ENCODE peak calls at places on chromosomes 12 and 14, in nine cellular contexts. G is epithelial cell of esophagus, A is IMR-90, S is esophagus squamous epithelium, Z is heart left ventricle, V is tibial artery, I is dorsolateral prefrontal cortex, W is endothelial cell of umbilical vein, J is neural crest cell. X is an unnamed sample.

GRCh38 chr12:53807322-53807721 is 55.5 kb upstream of the CISTR start:
- DNase-seq in G (no peak), A (no peak), S (no peak), Z (no peak), V (no peak), I (no peak), W (no peak), J (no peak), X (no peak)

GRCh38 chr14:90502760-90503159 is 105.9 kb downstream of the CALM1 start:
- DNase-seq in G (no peak), A (no peak), S (no peak), Z (no peak), V (no peak), I (no peak), W (no peak), J (no peak), X (no peak)

GRCh38 chr12:81078469-81079196 is 754 bp downstream of the ACSS3 start:
- DNase-seq in G (peak), A (peak), S (no peak), Z (peak), V (peak), I (no peak), W (peak), J (no peak), X (no peak)

GRCh38 chr14:29521526-29522137 is 406.0 kb downstream of the PRKD1 start:
- DNase-seq in G (peak), A (peak), S (no peak), Z (no peak), V (no peak), I (no peak), W (peak), J (no peak), X (no peak)

GRCh38 chr14:101182476-101182875 is 279.0 kb upstream of the RTL1 start:
- DNase-seq in G (no peak), A (no peak), S (no peak), Z (no peak), V (no peak), I (no peak), W (no peak), J (no peak), X (no peak)

GRCh38 chr12:30824311-30824710 is 69.6 kb upstream of the CAPRIN2 start:
- DNase-seq in G (no peak), A (no peak), S (no peak), Z (no peak), V (no peak), I (no peak), W (no peak), J (no peak), X (no peak)

GRCh38 chr12:120554658-120555057 is 20.5 kb downstream of the RNF10 start:
- DNase-seq in G (no peak), A (no peak), S (no peak), Z (peak), V (no peak), I (no peak), W (no peak), J (no peak), X (no peak)

GRCh38 chr12:123916729-123917128 is 55.9 kb downstream of the CCDC92 start:
- DNase-seq in G (peak), A (peak), S (no peak), Z (no peak), V (no peak), I (no peak), W (no peak), J (no peak), X (no peak)

GRCh38 chr14:55354500-55354899 is 57.1 kb downstream of the ATG14 start:
- DNase-seq in G (peak), A (peak), S (no peak), Z (peak), V (no peak), I (no peak), W (peak), J (peak), X (no peak)

GRCh38 chr14:23548351-23549318 is 2.9 kb downstream of the ZFHX2 start:
- DNase-seq in G (no peak), A (peak), S (no peak), Z (no peak), V (no peak), I (no peak), W (no peak), J (no peak), X (no peak)

GRCh38 chr12:122058750-122059149 is 19.8 kb upstream of the MLXIP start:
- DNase-seq in G (no peak), A (no peak), S (no peak), Z (no peak), V (no peak), I (no peak), W (peak), J (no peak), X (no peak)

GRCh38 chr14:70425349-70425748 is 8.5 kb upstream of the SYNJ2BP start:
- DNase-seq in G (no peak), A (no peak), S (no peak), Z (peak), V (no peak), I (no peak), W (no peak), J (no peak), X (no peak)

GRCh38 chr12:121490401-121491257 is 90.2 kb downstream of the KDM2B start:
- DNase-seq in G (no peak), A (no peak), S (no peak), Z (no peak), V (no peak), I (no peak), W (no peak), J (no peak), X (no peak)

GRCh38 chr12:32444895-32445294 is 45.5 kb downstream of the FGD4 start:
- DNase-seq in G (peak), A (peak), S (no peak), Z (no peak), V (no peak), I (no peak), W (peak), J (no peak), X (no peak)

GRCh38 chr12:63995512-63995911 is 151.0 kb downstream of the SRGAP1 start:
- DNase-seq in G (peak), A (no peak), S (no peak), Z (no peak), V (no peak), I (no peak), W (peak), J (no peak), X (no peak)

GRCh38 chr14:89351958-89352404 is 65.1 kb downstream of the FOXN3 start:
- DNase-seq in G (no peak), A (no peak), S (no peak), Z (no peak), V (no peak), I (no peak), W (peak), J (no peak), X (no peak)

GRCh38 chr12:113955109-113955970 is 10.8 kb downstream of the RBM19 start:
- DNase-seq in G (peak), A (peak), S (no peak), Z (no peak), V (no peak), I (no peak), W (peak), J (peak), X (no peak)

GRCh38 chr14:77376380-77376770 is 519 bp downstream of the TMED8 start:
- DNase-seq in G (peak), A (no peak), S (no peak), Z (peak), V (peak), I (peak), W (peak), J (peak), X (peak)

GRCh38 chr14:90091393-90091792 is 29.6 kb downstream of the KCNK13 start:
- DNase-seq in G (no peak), A (peak), S (no peak), Z (no peak), V (no peak), I (no peak), W (peak), J (no peak), X (no peak)

GRCh38 chr12:31238764-31239387 is 87.1 kb downstream of the SINHCAF start:
- DNase-seq in G (peak), A (peak), S (no peak), Z (peak), V (peak), I (peak), W (peak), J (peak), X (no peak)

GRCh38 chr12:78916845-78917480 is 52.4 kb downstream of the SYT1 start:
- DNase-seq in G (peak), A (peak), S (no peak), Z (no peak), V (no peak), I (no peak), W (no peak), J (no peak), X (no peak)

GRCh38 chr12:104154806-104155205 is 16.8 kb upstream of the NFYB start:
- DNase-seq in G (no peak), A (no peak), S (no peak), Z (no peak), V (no peak), I (no peak), W (no peak), J (no peak), X (no peak)

GRCh38 chr14:93683241-93683640 is 105.0 kb downstream of the PRIMA1 start:
- DNase-seq in G (no peak), A (no peak), S (no peak), Z (no peak), V (no peak), I (no peak), W (no peak), J (peak), X (no peak)

GRCh38 chr12:93587601-93588000 is 15.1 kb downstream of the SOCS2 start:
- DNase-seq in G (no peak), A (no peak), S (no peak), Z (no peak), V (no peak), I (no peak), W (no peak), J (no peak), X (no peak)

GRCh38 chr12:86122846-86123468 is 133.2 kb downstream of the MGAT4C start:
- DNase-seq in G (peak), A (peak), S (no peak), Z (no peak), V (no peak), I (no peak), W (no peak), J (no peak), X (no peak)

GRCh38 chr14:73718742-73719251 is 4.6 kb upstream of the PNMA1 start:
- DNase-seq in G (no peak), A (no peak), S (no peak), Z (peak), V (no peak), I (peak), W (no peak), J (peak), X (no peak)

GRCh38 chr12:129520736-129521135 is 383.1 kb downstream of the TMEM132D start:
- DNase-seq in G (no peak), A (no peak), S (no peak), Z (no peak), V (no peak), I (no peak), W (no peak), J (no peak), X (no peak)

GRCh38 chr12:53093777-53094393 is 3.6 kb upstream of the IGFBP6 start:
- DNase-seq in G (no peak), A (peak), S (no peak), Z (no peak), V (no peak), I (no peak), W (no peak), J (no peak), X (no peak)

GRCh38 chr14:22381751-22382150 is 207.3 kb downstream of the DAD1 start:
- DNase-seq in G (no peak), A (no peak), S (no peak), Z (no peak), V (no peak), I (no peak), W (no peak), J (no peak), X (no peak)

GRCh38 chr12:89333564-89334252 is 18.6 kb downstream of the DUSP6 start:
- DNase-seq in G (no peak), A (no peak), S (no peak), Z (peak), V (peak), I (no peak), W (no peak), J (no peak), X (no peak)

GRCh38 chr12:59937148-59937547 is 341.3 kb downstream of the SLC16A7 start:
- DNase-seq in G (no peak), A (no peak), S (no peak), Z (no peak), V (no peak), I (no peak), W (no peak), J (no peak), X (no peak)

DNA sequence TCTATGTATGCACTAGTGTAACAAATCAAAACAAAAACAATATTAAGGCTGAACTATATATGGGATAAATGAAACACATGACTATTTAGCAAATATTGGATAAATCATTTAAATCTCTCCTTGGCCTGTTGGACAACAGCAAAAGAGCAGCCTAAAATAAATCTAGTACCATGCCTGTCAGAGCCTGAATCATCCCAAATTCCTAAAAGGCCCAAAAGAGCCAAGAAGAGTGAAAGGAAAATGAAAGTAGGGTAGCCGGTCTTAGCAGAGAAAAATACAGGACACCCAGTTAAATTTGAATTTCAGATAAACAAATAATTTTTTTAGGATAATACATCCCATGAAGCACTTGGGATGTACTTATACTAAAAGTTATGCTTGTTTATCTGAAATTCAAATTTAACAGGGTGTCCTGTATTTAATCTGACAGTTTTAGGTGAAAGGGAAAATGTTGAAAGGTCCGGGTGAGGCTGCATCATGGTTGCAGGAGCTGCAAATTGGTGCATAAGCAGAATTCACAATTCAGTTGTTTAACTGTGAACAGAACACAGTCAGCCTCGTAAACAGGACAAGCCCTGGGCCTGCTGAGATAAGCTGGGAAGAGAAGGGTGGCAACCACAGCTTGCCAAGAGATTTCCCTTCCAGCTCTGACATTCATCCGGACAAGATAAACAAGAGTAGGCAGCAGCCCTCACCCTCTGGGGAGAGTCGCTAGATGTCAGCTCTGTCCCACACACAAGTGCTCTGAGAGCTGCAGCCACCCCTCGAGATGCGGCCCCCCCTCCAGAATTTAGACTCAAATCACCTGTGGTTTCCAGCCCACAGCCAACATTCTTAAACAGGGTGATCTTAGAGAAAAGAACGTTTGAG is 30.3 kb downstream of the DMAC2L start:
- DNase-seq in G (peak), A (peak), S (no peak), Z (peak), V (peak), I (peak), W (peak), J (no peak), X (no peak)
- TF ChIP-seq CTCF in G (peak), A (peak), S (peak), Z (peak), V (peak), I (peak), W (no peak), J (no peak), X (no peak)

GRCh38 chr14:102878174-102878969 is 44.1 kb upstream of the AMN start:
- DNase-seq in G (peak), A (no peak), S (no peak), Z (no peak), V (no peak), I (no peak), W (no peak), J (no peak), X (no peak)
- TF ChIP-seq CTCF in G (peak), A (no peak), S (no peak), Z (no peak), V (no peak), I (no peak), W (no peak), J (no peak), X (no peak)

GRCh38 chr12:108967869-108968540 is 52.9 kb downstream of the SVOP start:
- DNase-seq in G (peak), A (no peak), S (no peak), Z (no peak), V (no peak), I (no peak), W (no peak), J (no peak), X (no peak)
- TF ChIP-seq CTCF in G (peak), A (peak), S (peak), Z (peak), V (no peak), I (peak), W (peak), J (peak), X (peak)

DNA sequence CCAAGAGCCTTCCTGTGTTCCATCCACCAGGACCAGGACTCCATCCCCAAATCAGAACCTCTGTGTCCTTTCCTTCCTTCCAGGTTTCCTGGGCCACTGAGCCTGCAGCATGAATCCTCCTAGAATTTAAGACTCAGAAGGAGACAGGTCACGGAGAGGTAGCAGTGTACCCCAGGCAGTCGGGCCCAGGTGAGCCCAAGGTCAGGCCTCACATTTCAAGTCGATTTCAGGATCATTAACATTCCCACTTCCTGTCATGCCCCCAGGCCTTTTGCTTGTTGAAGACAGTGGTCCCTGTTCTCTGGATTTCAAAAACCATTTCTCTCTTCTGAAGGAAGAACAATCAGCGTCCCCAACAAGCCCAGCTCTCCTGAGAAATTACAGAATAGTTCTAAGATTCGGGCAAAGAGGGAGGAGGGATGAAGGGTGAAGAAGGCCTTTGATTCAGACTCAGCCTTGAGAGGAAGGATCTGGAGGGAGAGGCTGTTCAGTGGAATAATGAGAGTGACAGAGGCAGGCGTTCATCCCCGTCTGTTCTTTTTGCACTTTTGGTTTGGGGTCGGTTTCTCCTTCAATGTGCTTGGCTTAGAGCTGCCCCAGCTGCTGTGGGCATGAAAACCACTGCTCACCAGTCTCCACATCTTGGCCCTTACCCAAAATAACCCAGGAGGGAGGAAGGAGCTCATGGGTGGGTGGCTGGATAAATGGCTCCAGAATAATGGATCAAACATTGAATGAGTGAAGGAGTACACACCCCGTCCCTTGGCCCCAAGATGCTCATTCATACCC is 261.9 kb upstream of the FKBP4 start:
- DNase-seq in G (no peak), A (no peak), S (no peak), Z (no peak), V (no peak), I (no peak), W (no peak), J (no peak), X (no peak)
- TF ChIP-seq CTCF in G (no peak), A (no peak), S (no peak), Z (no peak), V (no peak), I (no peak), W (no peak), J (no peak), X (no peak)

DNA sequence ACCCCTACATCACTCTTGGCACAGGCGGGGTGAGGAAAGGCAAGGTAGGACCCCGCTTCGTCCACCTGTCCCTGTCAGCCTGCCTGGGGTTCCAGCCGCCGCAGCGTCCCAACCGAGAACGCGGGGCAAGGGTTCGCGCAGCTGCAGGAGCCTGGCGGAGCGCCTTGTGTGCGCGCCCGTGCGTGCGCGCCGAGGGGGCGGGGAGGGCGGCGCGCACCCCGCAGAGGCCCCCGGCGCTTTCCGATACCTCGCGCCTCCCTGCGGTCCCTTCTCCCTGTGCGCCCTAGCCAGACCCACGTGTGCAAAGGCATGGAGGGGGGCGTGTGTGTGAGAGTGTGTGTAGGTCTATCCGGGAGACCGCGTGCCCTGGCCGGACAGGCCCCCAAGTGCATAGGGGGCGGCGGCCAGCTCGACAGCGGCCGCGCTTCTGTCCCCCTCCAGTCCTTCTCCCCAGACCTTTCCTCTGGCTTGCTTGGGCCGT is 122.4 kb downstream of the TSPAN9 start:
- DNase-seq in G (peak), A (peak), S (no peak), Z (no peak), V (no peak), I (no peak), W (no peak), J (peak), X (no peak)
- TF ChIP-seq CTCF in G (no peak), A (peak), S (no peak), Z (no peak), V (no peak), I (no peak), W (no peak), J (no peak), X (no peak)

X was measured in mesothelial cell of epicardium.